ENCODE peak calls at places on chromosome X, in eight cellular contexts. Z is GM20000, O is A549, H is AG04449, C is endothelial cell, I is AG09309, S is bronchial epithelial cell, R is mesothelial cell of epicardium. E is an unnamed sample.

GRCh38 chrX:133726642-133727041 is 258.8 kb downstream of the GPC3 start:
- DNase-seq in Z (no peak), O (peak), H (no peak), C (no peak), I (no peak), S (no peak), R (no peak), E (no peak)

GRCh38 chrX:103398321-103398937 is 22.1 kb downstream of the BEX3 start:
- DNase-seq in Z (no peak), O (peak), H (peak), C (no peak), I (peak), S (peak), R (no peak), E (no peak)

GRCh38 chrX:13937370-13938052 is 92.2 kb downstream of the GEMIN8 start:
- DNase-seq in Z (peak), O (no peak), H (no peak), C (no peak), I (peak), S (no peak), R (no peak), E (peak)

GRCh38 chrX:72041901-72042859 is 89.5 kb downstream of the RTL5 start:
- DNase-seq in Z (no peak), O (no peak), H (no peak), C (no peak), I (no peak), S (no peak), R (no peak), E (no peak)

GRCh38 chrX:66919280-66919832 is 280.5 kb upstream of the EDA2R start:
- DNase-seq in Z (no peak), O (no peak), H (no peak), C (no peak), I (no peak), S (no peak), R (no peak), E (no peak)

GRCh38 chrX:65926095-65927019 is 113.5 kb downstream of the VSIG4 start:
- DNase-seq in Z (no peak), O (no peak), H (no peak), C (no peak), I (no peak), S (no peak), R (no peak), E (no peak)

GRCh38 chrX:40103565-40104323 is 6.0 kb upstream of the BCOR start:
- DNase-seq in Z (no peak), O (no peak), H (no peak), C (no peak), I (no peak), S (no peak), R (no peak), E (no peak)

GRCh38 chrX:17689971-17690409 is 47.3 kb upstream of the SCML1 start:
- DNase-seq in Z (peak), O (peak), H (peak), C (peak), I (peak), S (peak), R (no peak), E (peak)

GRCh38 chrX:21529771-21530170 is 128.4 kb downstream of the KLHL34 start:
- DNase-seq in Z (no peak), O (no peak), H (no peak), C (no peak), I (no peak), S (peak), R (no peak), E (no peak)

GRCh38 chrX:2627272-2627867 is 63.7 kb upstream of the CD99 start:
- DNase-seq in Z (peak), O (peak), H (no peak), C (no peak), I (no peak), S (peak), R (no peak), E (peak)

DNA sequence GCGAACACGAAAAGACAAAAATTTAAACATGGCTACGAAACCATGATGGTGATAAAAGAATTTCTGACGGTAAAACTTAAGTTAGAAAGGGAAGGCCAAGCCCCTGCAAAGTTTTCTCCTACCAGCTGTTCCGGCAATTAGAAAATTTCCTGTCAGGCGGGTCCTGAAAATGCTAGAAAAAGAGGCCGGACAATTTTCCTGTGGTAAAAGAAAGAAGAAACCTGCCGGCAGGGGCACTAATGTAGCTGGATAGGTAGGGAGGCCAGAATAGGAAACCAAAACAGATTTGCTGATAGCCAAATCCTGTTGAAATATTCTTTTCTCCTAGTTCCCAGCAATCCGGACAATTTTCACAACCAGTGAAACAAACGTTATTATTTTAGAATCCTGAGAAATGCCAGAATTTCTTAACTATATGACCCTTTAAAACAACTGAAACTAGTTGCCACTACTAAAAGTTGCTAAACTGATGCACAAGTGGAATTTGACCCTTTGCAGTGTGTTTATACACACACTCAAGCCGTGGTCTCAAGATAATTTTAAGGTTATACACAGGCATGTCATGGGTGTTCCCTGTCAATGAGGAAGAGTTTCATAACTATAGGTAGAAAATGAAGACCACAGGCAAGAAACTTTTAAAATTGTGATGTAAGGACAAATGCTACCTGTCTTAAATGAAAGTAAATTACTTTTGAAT is 47.8 kb downstream of the RPS6KA3 start:
- DNase-seq in Z (no peak), O (peak), H (no peak), C (peak), I (no peak), S (no peak), R (no peak), E (no peak)
- TF ChIP-seq CTCF in Z (no peak), O (peak), H (no peak), C (no peak), I (no peak), S (peak), R (no peak), E (no peak)

GRCh38 chrX:74383611-74384010 is 37.7 kb upstream of the SLC16A2 start:
- DNase-seq in Z (peak), O (peak), H (no peak), C (peak), I (peak), S (peak), R (no peak), E (peak)
- TF ChIP-seq CTCF in Z (peak), O (peak), H (peak), C (no peak), I (peak), S (peak), R (no peak), E (peak)

GRCh38 chrX:30085571-30085970 is 129.8 kb upstream of the MAGEB2 start:
- DNase-seq in Z (no peak), O (no peak), H (no peak), C (no peak), I (no peak), S (no peak), R (no peak), E (no peak)
- TF ChIP-seq CTCF in Z (no peak), O (no peak), H (no peak), C (no peak), I (no peak), S (no peak), R (no peak), E (no peak)

DNA sequence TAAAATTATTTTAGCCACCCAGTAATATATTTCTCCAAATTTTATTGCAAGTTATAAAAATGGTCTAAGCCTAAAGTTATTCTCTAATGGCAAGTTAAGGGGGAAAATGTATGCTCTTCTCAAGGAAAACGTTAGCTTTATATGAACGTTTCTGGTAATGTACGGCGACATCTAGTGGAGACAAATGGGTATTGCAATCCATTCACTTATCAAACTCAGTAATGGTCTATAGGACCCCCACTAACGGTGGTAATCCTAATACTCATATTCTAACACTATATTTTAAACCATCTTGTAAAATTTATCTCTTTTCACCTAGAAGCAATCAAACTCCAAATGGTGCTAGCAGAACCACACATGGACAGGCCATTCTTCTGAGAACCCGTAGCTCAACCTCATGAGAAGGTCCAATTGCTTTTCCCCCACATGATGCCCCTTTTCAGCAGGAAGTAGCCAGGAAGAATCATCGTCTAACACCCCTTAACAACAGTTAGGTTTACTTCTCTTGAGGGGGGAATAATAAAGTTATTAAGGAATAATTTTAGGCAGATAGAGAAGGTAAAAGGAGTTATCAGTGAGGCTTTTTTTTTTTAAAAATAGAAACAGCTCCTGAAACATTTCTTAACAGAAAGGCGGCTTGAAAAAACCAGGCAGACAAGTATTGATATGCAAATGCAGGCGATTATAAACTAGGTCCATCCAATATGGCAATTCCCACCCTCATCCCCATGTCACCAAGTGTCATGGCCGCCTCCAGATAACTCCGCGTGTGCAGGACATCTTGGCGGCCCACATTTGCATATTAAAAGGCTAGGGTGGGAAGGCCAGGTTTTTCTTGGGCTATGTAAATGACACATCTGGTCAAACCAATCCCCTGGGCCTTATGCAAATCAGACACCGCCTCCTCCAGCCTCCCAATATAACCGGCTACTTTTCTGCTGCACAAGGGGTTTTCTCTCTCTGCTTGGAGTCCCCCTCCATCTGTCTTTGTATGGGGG is 35.0 kb downstream of the NUDT11 start:
- DNase-seq in Z (peak), O (peak), H (no peak), C (no peak), I (no peak), S (peak), R (no peak), E (peak)
- TF ChIP-seq CTCF in Z (peak), O (peak), H (peak), C (peak), I (peak), S (peak), R (peak), E (peak)

GRCh38 chrX:69016220-69016941 is 148.9 kb downstream of the PJA1 start:
- DNase-seq in Z (no peak), O (no peak), H (no peak), C (no peak), I (no peak), S (no peak), R (no peak), E (no peak)
- TF ChIP-seq CTCF in Z (no peak), O (no peak), H (no peak), C (no peak), I (no peak), S (no peak), R (no peak), E (no peak)

DNA sequence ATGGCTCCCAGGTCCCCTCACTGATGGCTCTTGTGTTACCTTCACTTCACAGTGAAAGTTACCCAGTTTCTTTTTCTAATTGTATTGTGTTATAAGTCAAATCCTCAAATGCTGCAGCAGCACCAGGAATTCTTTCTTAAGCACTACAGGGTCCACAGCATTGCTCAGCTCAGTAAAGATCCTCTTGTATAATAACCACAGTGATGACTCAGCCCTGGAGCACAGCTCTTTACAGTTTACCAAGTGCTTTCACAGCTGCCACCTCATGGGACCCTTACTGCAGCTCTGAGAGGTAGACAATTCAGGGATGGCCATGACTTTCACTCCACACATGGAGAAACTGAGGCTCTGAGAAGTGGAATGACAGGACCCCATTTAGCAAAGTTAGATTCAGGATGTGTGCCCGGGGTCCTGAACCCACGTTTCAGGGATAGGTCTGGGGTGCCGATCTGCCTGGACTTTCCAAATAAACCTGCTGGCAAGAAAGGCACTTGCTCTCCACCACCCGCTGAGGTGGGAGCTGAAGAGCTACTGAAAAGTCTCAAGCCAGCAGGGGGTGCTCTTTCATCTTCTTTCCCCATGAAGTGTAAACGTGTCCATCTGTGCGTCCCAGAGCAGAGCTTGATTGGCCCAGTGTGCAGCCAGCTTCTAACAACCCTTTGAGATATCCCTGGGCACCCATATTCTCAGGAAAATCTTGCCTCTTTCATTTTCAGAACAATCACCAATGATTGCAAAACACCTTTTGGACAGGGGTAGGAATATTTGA is 35.7 kb upstream of the GABRQ start:
- DNase-seq in Z (no peak), O (peak), H (no peak), C (peak), I (no peak), S (peak), R (no peak), E (no peak)
- TF ChIP-seq CTCF in Z (no peak), O (no peak), H (no peak), C (no peak), I (no peak), S (no peak), R (no peak), E (peak)